ENCODE peak calls at places on chromosomes 1 and 21, in nine cellular contexts. One of them, this sample, is unnamed.

GRCh38 chr1:92087542-92087941 is 7.4 kb downstream of the BTBD8 start:
- DNase-seq in brain microvascular endothelial cell: peak; percentile 30
- DNase-seq in lower leg skin: no peak
- DNase-seq in fibroblast of lung: no peak
- DNase-seq in fibroblast of the aortic adventitia: no peak
- DNase-seq in GDM1: no peak
- DNase-seq in C1 segment of cervical spinal cord: no peak
- DNase-seq in effector CD4-positive, alpha-beta T cell: no peak
- DNase-seq in ecto neural progenitor cell: no peak
- DNase-seq in this sample: no peak

GRCh38 chr1:34188418-34188817 is 11.7 kb downstream of the C1orf94 start:
- DNase-seq in brain microvascular endothelial cell: no peak
- DNase-seq in lower leg skin: no peak
- DNase-seq in fibroblast of lung: no peak
- DNase-seq in fibroblast of the aortic adventitia: no peak
- DNase-seq in GDM1: no peak
- DNase-seq in C1 segment of cervical spinal cord: no peak
- DNase-seq in effector CD4-positive, alpha-beta T cell: no peak
- DNase-seq in ecto neural progenitor cell: no peak
- DNase-seq in this sample: no peak

GRCh38 chr1:41650176-41650519 is 165.7 kb upstream of the EDN2 start:
- DNase-seq in brain microvascular endothelial cell: peak; percentile 28
- DNase-seq in lower leg skin: no peak
- DNase-seq in fibroblast of lung: no peak
- DNase-seq in fibroblast of the aortic adventitia: no peak
- DNase-seq in GDM1: no peak
- DNase-seq in C1 segment of cervical spinal cord: no peak
- DNase-seq in effector CD4-positive, alpha-beta T cell: no peak
- DNase-seq in ecto neural progenitor cell: no peak
- DNase-seq in this sample: no peak

GRCh38 chr1:160046494-160047115 is 14.8 kb upstream of the PIGM start:
- DNase-seq in brain microvascular endothelial cell: peak; percentile 28
- DNase-seq in lower leg skin: peak; percentile 40
- DNase-seq in fibroblast of lung: peak; percentile 36
- DNase-seq in fibroblast of the aortic adventitia: peak; percentile 58
- DNase-seq in GDM1: no peak
- DNase-seq in C1 segment of cervical spinal cord: peak; percentile 81
- DNase-seq in effector CD4-positive, alpha-beta T cell: peak; percentile 7
- DNase-seq in ecto neural progenitor cell: peak; percentile 69
- DNase-seq in this sample: no peak

GRCh38 chr1:151368745-151369610 is 3.5 kb downstream of the SELENBP1 start:
- DNase-seq in brain microvascular endothelial cell: no peak
- DNase-seq in lower leg skin: no peak
- DNase-seq in fibroblast of lung: no peak
- DNase-seq in fibroblast of the aortic adventitia: no peak
- DNase-seq in GDM1: no peak
- DNase-seq in C1 segment of cervical spinal cord: no peak
- DNase-seq in effector CD4-positive, alpha-beta T cell: no peak
- DNase-seq in ecto neural progenitor cell: no peak
- DNase-seq in this sample: no peak

GRCh38 chr1:13779930-13780329 is 79.9 kb downstream of the PRDM2 start:
- DNase-seq in brain microvascular endothelial cell: no peak
- DNase-seq in lower leg skin: no peak
- DNase-seq in fibroblast of lung: peak; percentile 28
- DNase-seq in fibroblast of the aortic adventitia: peak; percentile 61
- DNase-seq in GDM1: no peak
- DNase-seq in C1 segment of cervical spinal cord: no peak
- DNase-seq in effector CD4-positive, alpha-beta T cell: no peak
- DNase-seq in ecto neural progenitor cell: no peak
- DNase-seq in this sample: no peak

GRCh38 chr1:165328136-165328535 is 28.4 kb downstream of the LMX1A start:
- DNase-seq in brain microvascular endothelial cell: no peak
- DNase-seq in lower leg skin: no peak
- DNase-seq in fibroblast of lung: no peak
- DNase-seq in fibroblast of the aortic adventitia: no peak
- DNase-seq in GDM1: no peak
- DNase-seq in C1 segment of cervical spinal cord: no peak
- DNase-seq in effector CD4-positive, alpha-beta T cell: no peak
- DNase-seq in ecto neural progenitor cell: no peak
- DNase-seq in this sample: no peak

GRCh38 chr1:227730630-227731151 is 4.4 kb downstream of the JMJD4 start:
- DNase-seq in brain microvascular endothelial cell: no peak
- DNase-seq in lower leg skin: no peak
- DNase-seq in fibroblast of lung: no peak
- DNase-seq in fibroblast of the aortic adventitia: no peak
- DNase-seq in GDM1: no peak
- DNase-seq in C1 segment of cervical spinal cord: no peak
- DNase-seq in effector CD4-positive, alpha-beta T cell: no peak
- DNase-seq in ecto neural progenitor cell: no peak
- DNase-seq in this sample: no peak

GRCh38 chr21:32886339-32886738 is 114.8 kb upstream of the PAXBP1 start:
- DNase-seq in brain microvascular endothelial cell: no peak
- DNase-seq in lower leg skin: no peak
- DNase-seq in fibroblast of lung: no peak
- DNase-seq in fibroblast of the aortic adventitia: peak; percentile 3
- DNase-seq in GDM1: no peak
- DNase-seq in C1 segment of cervical spinal cord: no peak
- DNase-seq in effector CD4-positive, alpha-beta T cell: no peak
- DNase-seq in ecto neural progenitor cell: no peak
- DNase-seq in this sample: no peak

GRCh38 chr1:15353839-15354579 is 55.7 kb upstream of the EFHD2 start:
- DNase-seq in brain microvascular endothelial cell: peak; percentile 16
- DNase-seq in lower leg skin: no peak
- DNase-seq in fibroblast of lung: peak; percentile 31
- DNase-seq in fibroblast of the aortic adventitia: no peak
- DNase-seq in GDM1: no peak
- DNase-seq in C1 segment of cervical spinal cord: no peak
- DNase-seq in effector CD4-positive, alpha-beta T cell: no peak
- DNase-seq in ecto neural progenitor cell: no peak
- DNase-seq in this sample: no peak

GRCh38 chr1:179955318-179955638 is 668 bp downstream of the CEP350 start:
- DNase-seq in brain microvascular endothelial cell: no peak
- DNase-seq in lower leg skin: no peak
- DNase-seq in fibroblast of lung: peak; percentile 11
- DNase-seq in fibroblast of the aortic adventitia: peak; percentile 17
- DNase-seq in GDM1: no peak
- DNase-seq in C1 segment of cervical spinal cord: no peak
- DNase-seq in effector CD4-positive, alpha-beta T cell: no peak
- DNase-seq in ecto neural progenitor cell: no peak
- DNase-seq in this sample: no peak

GRCh38 chr21:44653656-44654575 is 543 bp downstream of the KRTAP12-4 start:
- DNase-seq in brain microvascular endothelial cell: no peak
- DNase-seq in lower leg skin: no peak
- DNase-seq in fibroblast of lung: no peak
- DNase-seq in fibroblast of the aortic adventitia: no peak
- DNase-seq in GDM1: no peak
- DNase-seq in C1 segment of cervical spinal cord: no peak
- DNase-seq in effector CD4-positive, alpha-beta T cell: peak; percentile 56
- DNase-seq in ecto neural progenitor cell: no peak
- DNase-seq in this sample: no peak